ENCODE peak calls at places on chromosome 14, in eight cellular contexts. L is sigmoid colon, D is cardiac muscle cell, C is OCI-LY7, R is adrenal gland, G is PC-3, S is mammary epithelial cell, O is HepG2. Z is an unnamed sample.

GRCh38 chr14:55438066-55438683 is 2.2 kb downstream of the TBPL2 start:
- DNase-seq in L (no peak), D (peak; percentile 66), C (peak; percentile 53), R (peak; percentile 62), G (peak; percentile 92), S (peak; percentile 42), O (peak; percentile 55), Z (no peak)

GRCh38 chr14:59422069-59422881 is 42.9 kb downstream of the GPR135 start:
- DNase-seq in L (no peak), D (peak; percentile 34), C (peak; percentile 64), R (no peak), G (peak; percentile 62), S (no peak), O (no peak), Z (no peak)

GRCh38 chr14:52351561-52352491 is 37.7 kb downstream of the PTGER2 start:
- DNase-seq in L (no peak), D (no peak), C (no peak), R (no peak), G (peak; percentile 57), S (peak; percentile 49), O (no peak), Z (no peak)

GRCh38 chr14:67410313-67410712 is 1.7 kb downstream of the PLEK2 start:
- DNase-seq in L (peak; percentile 36), D (no peak), C (no peak), R (no peak), G (no peak), S (no peak), O (no peak), Z (no peak)

GRCh38 chr14:54114941-54115340 is 158.3 kb upstream of the BMP4 start:
- DNase-seq in L (no peak), D (no peak), C (no peak), R (no peak), G (peak; percentile 97), S (no peak), O (no peak), Z (no peak)

GRCh38 chr14:100714205-100714781 is 12.4 kb upstream of the DLK1 start:
- DNase-seq in L (no peak), D (no peak), C (peak; percentile 80), R (peak; percentile 75), G (no peak), S (no peak), O (no peak), Z (no peak)

GRCh38 chr14:59772252-59772651 is 98.3 kb downstream of the RTN1 start:
- DNase-seq in L (no peak), D (no peak), C (no peak), R (no peak), G (no peak), S (no peak), O (no peak), Z (no peak)

GRCh38 chr14:96167224-96168148 is 37.2 kb upstream of the BDKRB2 start:
- DNase-seq in L (peak; percentile 51), D (no peak), C (no peak), R (no peak), G (peak; percentile 70), S (peak; percentile 75), O (no peak), Z (no peak)

GRCh38 chr14:51094282-51094821 is 553 bp downstream of the TRIM9 start:
- DNase-seq in L (peak; percentile 66), D (peak; percentile 32), C (no peak), R (peak; percentile 24), G (no peak), S (no peak), O (no peak), Z (peak; percentile 78)

GRCh38 chr14:63988579-63988978 is 135.8 kb downstream of the SYNE2 start:
- DNase-seq in L (no peak), D (no peak), C (no peak), R (no peak), G (no peak), S (peak; percentile 10), O (no peak), Z (no peak)

GRCh38 chr14:91047174-91047753 is 13.2 kb downstream of the RPS6KA5 start:
- DNase-seq in L (no peak), D (no peak), C (peak; percentile 18), R (no peak), G (no peak), S (no peak), O (no peak), Z (no peak)

GRCh38 chr14:70955543-70956480 is 48.6 kb downstream of the PCNX1 start:
- DNase-seq in L (no peak), D (peak; percentile 45), C (peak; percentile 27), R (no peak), G (peak; percentile 44), S (no peak), O (peak; percentile 29), Z (no peak)

GRCh38 chr14:54147285-54147684 is 190.7 kb upstream of the BMP4 start:
- DNase-seq in L (no peak), D (no peak), C (no peak), R (peak; percentile 30), G (peak; percentile 94), S (peak; percentile 85), O (no peak), Z (no peak)

GRCh38 chr14:55126932-55127490 is 2.0 kb upstream of the LGALS3 start:
- DNase-seq in L (no peak), D (no peak), C (no peak), R (no peak), G (no peak), S (no peak), O (no peak), Z (no peak)

GRCh38 chr14:58501214-58501816 is 73.8 kb downstream of the KIAA0586 start:
- DNase-seq in L (no peak), D (peak; percentile 83), C (peak; percentile 68), R (no peak), G (peak; percentile 97), S (peak; percentile 38), O (peak; percentile 54), Z (no peak)

GRCh38 chr14:20632831-20633771 is 8.4 kb downstream of the OR6S1 start:
- DNase-seq in L (peak; percentile 75), D (peak; percentile 55), C (no peak), R (peak; percentile 62), G (peak; percentile 91), S (peak; percentile 85), O (peak; percentile 93), Z (no peak)

GRCh38 chr14:29846339-29847129 is 81.1 kb downstream of the PRKD1 start:
- DNase-seq in L (no peak), D (no peak), C (no peak), R (no peak), G (no peak), S (peak; percentile 17), O (no peak), Z (no peak)

GRCh38 chr14:100899841-100900771 is 3.4 kb downstream of the RTL1 start:
- DNase-seq in L (peak; percentile 58), D (peak; percentile 30), C (no peak), R (peak; percentile 35), G (peak; percentile 26), S (no peak), O (peak; percentile 91), Z (no peak)

GRCh38 chr14:32298346-32298745 is 30.8 kb upstream of the AKAP6 start:
- DNase-seq in L (no peak), D (no peak), C (no peak), R (no peak), G (no peak), S (no peak), O (no peak), Z (no peak)

GRCh38 chr14:35535794-35536112 is 1.8 kb downstream of the INSM2 start:
- DNase-seq in L (no peak), D (no peak), C (no peak), R (no peak), G (no peak), S (no peak), O (no peak), Z (no peak)
- H3K4me3 ChIP-seq in L (no peak overlapping the region), D (no peak overlapping the region), C (no peak overlapping the region), R (no peak overlapping the region), G (no peak overlapping the region), S (no peak overlapping the region), O (no peak overlapping the region), Z (no peak overlapping the region)

DNA sequence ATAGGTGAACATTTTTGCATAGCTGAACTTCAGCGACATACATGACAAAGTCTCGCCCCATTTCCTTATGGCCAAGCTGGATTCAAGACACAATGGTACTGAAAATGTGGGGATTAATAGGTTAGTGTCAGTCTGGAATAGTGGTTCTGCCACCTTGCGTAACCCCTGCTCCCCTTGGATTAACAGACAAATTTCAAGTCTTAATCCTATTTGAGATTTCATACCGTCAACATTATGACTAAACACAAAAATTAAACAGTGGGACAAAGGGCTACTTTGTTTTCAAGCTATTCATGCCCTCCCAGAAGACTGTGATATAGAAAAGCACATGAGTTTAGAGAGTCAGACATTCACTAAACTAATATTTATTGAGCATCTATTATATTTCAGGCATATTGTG is 138.9 kb upstream of the HIF1A start:
- DNase-seq in L (no peak), D (no peak), C (no peak), R (no peak), G (peak; percentile 53), S (no peak), O (peak; percentile 50), Z (no peak)
- H3K4me1 ChIP-seq in L (peaks cover 5% of the 10 kb centered on the region), D (peaks cover 23% of the 10 kb centered on the region), C (peaks cover 44% of the 10 kb centered on the region), R (peaks cover 46% of the 10 kb centered on the region), G (peaks cover 83% of the 10 kb centered on the region), S (peaks cover 58% of the 10 kb centered on the region), O (peaks cover 95% of the 10 kb centered on the region), Z (no peaks in the 10 kb centered on the region)

DNA sequence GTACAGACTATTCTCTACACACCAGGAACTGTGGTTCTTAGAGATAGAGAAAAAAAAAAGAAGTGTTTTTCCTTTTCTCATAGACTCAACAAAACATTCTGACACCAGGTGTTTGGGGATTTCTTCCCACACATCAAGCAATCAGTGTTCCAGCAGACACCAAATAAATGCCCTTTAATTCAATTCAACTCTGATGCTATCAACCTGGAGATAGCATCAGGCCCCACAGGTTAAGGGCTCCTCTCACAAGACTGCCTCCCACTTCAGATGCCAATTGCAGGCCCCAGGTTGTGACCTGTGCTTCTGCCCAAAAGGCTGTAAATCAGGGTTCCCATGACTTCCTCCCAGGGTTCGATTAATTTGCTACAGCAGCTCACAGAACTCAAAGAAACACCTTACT is 36.7 kb downstream of the RPS29 start:
- DNase-seq in L (no peak), D (no peak), C (no peak), R (no peak), G (no peak), S (no peak), O (no peak), Z (no peak)
- H3K36me3 ChIP-seq in L (no peaks in the 10 kb centered on the region), D (no peaks in the 10 kb centered on the region), C (no peaks in the 10 kb centered on the region), R (no peaks in the 10 kb centered on the region), G (no peaks in the 10 kb centered on the region), S (no peaks in the 10 kb centered on the region), O (no peaks in the 10 kb centered on the region), Z (no peaks in the 10 kb centered on the region)

DNA sequence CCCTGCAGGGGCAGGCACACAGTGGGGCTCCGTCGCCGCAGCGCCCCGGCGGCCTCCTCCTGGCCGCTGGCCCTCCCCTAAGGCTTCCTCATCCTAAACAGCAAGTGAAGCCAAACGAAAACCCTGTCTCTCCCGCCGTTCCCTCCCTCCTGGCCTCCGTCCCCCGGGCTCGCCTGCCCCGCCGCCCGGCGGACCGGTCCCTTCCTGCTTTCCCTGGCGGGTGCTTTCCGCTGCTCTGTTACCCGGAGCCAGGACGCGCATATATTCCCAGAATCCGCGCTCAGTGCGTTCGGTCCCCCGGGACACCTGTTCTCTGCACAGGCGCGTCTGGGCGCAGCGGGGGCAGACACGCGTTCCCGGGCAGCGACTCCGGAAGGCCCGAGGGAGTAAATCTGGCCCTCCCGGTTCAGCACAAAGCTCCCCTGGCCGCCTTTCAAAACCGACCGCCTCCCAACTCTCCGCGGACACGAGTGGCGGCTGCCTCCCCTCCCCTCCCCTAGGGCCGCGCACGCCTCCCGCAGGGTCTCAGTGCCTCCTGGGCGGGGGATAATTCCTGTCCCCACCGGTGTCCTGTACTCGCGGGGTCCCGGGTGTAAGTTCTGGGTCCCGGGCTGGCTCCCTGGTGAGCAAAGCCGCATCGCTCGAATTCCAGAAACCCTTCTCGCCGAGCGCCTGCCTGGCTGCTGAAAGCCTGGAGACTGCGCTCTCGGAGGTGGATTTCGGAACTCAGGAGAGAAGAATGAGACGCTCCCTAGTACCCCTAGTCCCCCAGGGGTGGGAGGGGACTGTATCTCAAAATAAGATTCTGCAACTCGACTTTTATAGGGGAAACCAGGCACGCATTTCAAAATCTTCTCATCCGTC is 21.4 kb upstream of the CEP170B start:
- DNase-seq in L (peak; percentile 65), D (peak; percentile 74), C (no peak), R (no peak), G (no peak), S (no peak), O (no peak), Z (no peak)
- H3K4me3 ChIP-seq in L (peak overlapping the region; percentile 46), D (peak overlapping the region; percentile 28), C (no peak overlapping the region), R (no peak overlapping the region), G (peak overlapping the region; percentile 51), S (no peak overlapping the region), O (no peak overlapping the region), Z (no peak overlapping the region)

Z was measured in aorta.